ENCODE peak calls at places on chromosome 6, in four cellular contexts. One of them, this sample, is unnamed.

GRCh38 chr6:133503330-133503729 is 262.2 kb downstream of the EYA4 start:
- DNase-seq in endodermal cell: no peak
- DNase-seq in RWPE1: no peak
- DNase-seq in heart left ventricle: no peak
- DNase-seq in this sample: no peak

GRCh38 chr6:79762370-79762769 is 131.2 kb downstream of the SH3BGRL2 start:
- DNase-seq in endodermal cell: no peak
- DNase-seq in heart left ventricle: no peak
- DNase-seq in RWPE1: no peak
- DNase-seq in this sample: peak; percentile 34

GRCh38 chr6:79077680-79078056 is 386 bp downstream of the PHIP start:
- DNase-seq in endodermal cell: no peak
- DNase-seq in heart left ventricle: peak; percentile 56
- DNase-seq in RWPE1: peak; percentile 44
- DNase-seq in this sample: no peak

GRCh38 chr6:143180860-143181259 is 120.2 kb downstream of the AIG1 start:
- DNase-seq in heart left ventricle: no peak
- DNase-seq in RWPE1: no peak
- DNase-seq in endodermal cell: no peak
- DNase-seq in this sample: no peak

GRCh38 chr6:3825851-3826581 is 23.2 kb upstream of the FAM50B start:
- DNase-seq in RWPE1: peak; percentile 92
- DNase-seq in heart left ventricle: peak; percentile 86
- DNase-seq in endodermal cell: no peak
- DNase-seq in this sample: peak; percentile 94

GRCh38 chr6:31048090-31048489 is 37.8 kb downstream of the MUC22 start:
- DNase-seq in endodermal cell: no peak
- DNase-seq in RWPE1: no peak
- DNase-seq in heart left ventricle: no peak
- DNase-seq in this sample: peak; percentile 31

GRCh38 chr6:47256361-47256760 is 53.3 kb downstream of the TNFRSF21 start:
- DNase-seq in endodermal cell: no peak
- DNase-seq in heart left ventricle: no peak
- DNase-seq in RWPE1: no peak
- DNase-seq in this sample: no peak

GRCh38 chr6:44224154-44224977 is 971 bp downstream of the SLC29A1 start:
- DNase-seq in heart left ventricle: no peak
- DNase-seq in RWPE1: no peak
- DNase-seq in endodermal cell: no peak
- DNase-seq in this sample: no peak

GRCh38 chr6:52596371-52597028 is 19.6 kb upstream of the TRAM2 start:
- DNase-seq in heart left ventricle: no peak
- DNase-seq in RWPE1: no peak
- DNase-seq in endodermal cell: no peak
- DNase-seq in this sample: peak; percentile 71

GRCh38 chr6:160750276-160750689 is 48.2 kb downstream of the PLG start:
- DNase-seq in endodermal cell: peak; percentile 90
- DNase-seq in RWPE1: peak; percentile 29
- DNase-seq in heart left ventricle: no peak
- DNase-seq in this sample: peak; percentile 45

GRCh38 chr6:63571382-63571882 is 848 bp upstream of the LOC128125822 start:
- DNase-seq in RWPE1: no peak
- DNase-seq in endodermal cell: no peak
- DNase-seq in heart left ventricle: no peak
- DNase-seq in this sample: no peak

GRCh38 chr6:14396826-14397517 is 279.4 kb downstream of the CD83 start:
- DNase-seq in RWPE1: peak; percentile 5
- DNase-seq in endodermal cell: peak; percentile 92
- DNase-seq in heart left ventricle: no peak
- DNase-seq in this sample: no peak

GRCh38 chr6:132464538-132465256 is 48.2 kb downstream of the STX7 start:
- DNase-seq in RWPE1: no peak
- DNase-seq in endodermal cell: peak; percentile 43
- DNase-seq in heart left ventricle: no peak
- DNase-seq in this sample: no peak

GRCh38 chr6:139364302-139364981 is 10.0 kb downstream of the CITED2 start:
- DNase-seq in endodermal cell: no peak
- DNase-seq in RWPE1: peak; percentile 50
- DNase-seq in heart left ventricle: no peak
- DNase-seq in this sample: peak; percentile 53

GRCh38 chr6:119608994-119609393 is 259.4 kb upstream of the MAN1A1 start:
- DNase-seq in RWPE1: no peak
- DNase-seq in endodermal cell: peak; percentile 67
- DNase-seq in heart left ventricle: no peak
- DNase-seq in this sample: no peak

GRCh38 chr6:28206527-28207243 is 18.4 kb upstream of the ZSCAN9 start:
- DNase-seq in endodermal cell: peak; percentile 61
- DNase-seq in RWPE1: no peak
- DNase-seq in heart left ventricle: no peak
- DNase-seq in this sample: no peak

GRCh38 chr6:24252215-24252614 is 105.6 kb downstream of the DCDC2 start:
- DNase-seq in endodermal cell: no peak
- DNase-seq in heart left ventricle: no peak
- DNase-seq in RWPE1: no peak
- DNase-seq in this sample: no peak

GRCh38 chr6:56753801-56754200 is 111.1 kb upstream of the DST start:
- DNase-seq in RWPE1: no peak
- DNase-seq in heart left ventricle: no peak
- DNase-seq in endodermal cell: no peak
- DNase-seq in this sample: no peak

GRCh38 chr6:10415593-10416480 is 963 bp upstream of the TFAP2A start:
- DNase-seq in heart left ventricle: no peak
- DNase-seq in endodermal cell: no peak
- DNase-seq in RWPE1: peak; percentile 27
- DNase-seq in this sample: peak; percentile 61

DNA sequence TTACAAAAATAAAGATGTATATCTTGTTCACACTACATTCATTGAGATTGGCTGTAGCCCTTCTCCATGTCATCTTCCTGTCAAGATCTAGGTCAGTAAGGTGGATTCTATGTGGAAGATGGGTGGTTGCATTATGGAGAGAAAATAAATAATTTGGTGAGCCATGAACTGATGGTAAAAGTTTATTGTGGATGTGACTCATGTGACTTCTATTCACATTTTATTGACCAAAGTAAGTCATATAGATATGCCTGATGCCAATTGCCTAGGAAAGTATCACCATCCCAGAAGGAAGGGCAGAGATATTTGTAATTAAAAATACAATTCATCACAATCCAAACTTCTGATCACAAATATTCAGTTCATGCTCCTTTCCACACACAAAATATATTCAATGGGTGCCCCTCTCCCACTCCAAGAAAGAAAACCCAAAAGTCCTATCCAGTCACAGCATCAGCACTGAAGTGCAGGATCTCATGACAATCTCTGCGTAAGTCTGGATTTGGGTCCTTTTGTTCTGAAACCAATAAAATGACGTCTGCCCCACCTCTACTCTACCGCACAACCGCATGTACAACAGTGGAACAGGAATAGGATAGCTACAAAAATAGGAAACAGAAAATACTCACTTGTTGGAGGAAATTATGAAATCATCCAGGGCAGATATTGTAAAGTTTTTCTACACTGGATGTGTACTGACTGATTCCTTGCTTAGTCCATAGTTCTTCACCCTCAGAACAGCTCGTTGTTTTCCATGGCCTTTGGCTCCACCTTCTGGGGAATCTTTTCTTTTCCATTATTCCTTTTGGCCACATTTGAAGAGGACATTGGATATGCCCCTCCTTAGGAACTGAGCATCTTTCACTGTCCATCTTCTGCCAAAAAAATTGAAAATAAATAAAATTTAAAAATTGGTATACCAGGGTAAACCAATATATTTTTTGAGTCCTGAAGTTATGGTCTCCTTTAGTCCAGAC is 16.1 kb upstream of the SLC17A3 start:
- DNase-seq in RWPE1: peak; percentile 30
- DNase-seq in endodermal cell: peak; percentile 64
- DNase-seq in heart left ventricle: no peak
- DNase-seq in this sample: peak; percentile 75
- TF ChIP-seq CTCF in RWPE1: peak; percentile 46
- TF ChIP-seq CTCF in endodermal cell: peak; percentile 81
- TF ChIP-seq CTCF in heart left ventricle: peak; percentile 34
- TF ChIP-seq CTCF in this sample: peak; percentile 60

DNA sequence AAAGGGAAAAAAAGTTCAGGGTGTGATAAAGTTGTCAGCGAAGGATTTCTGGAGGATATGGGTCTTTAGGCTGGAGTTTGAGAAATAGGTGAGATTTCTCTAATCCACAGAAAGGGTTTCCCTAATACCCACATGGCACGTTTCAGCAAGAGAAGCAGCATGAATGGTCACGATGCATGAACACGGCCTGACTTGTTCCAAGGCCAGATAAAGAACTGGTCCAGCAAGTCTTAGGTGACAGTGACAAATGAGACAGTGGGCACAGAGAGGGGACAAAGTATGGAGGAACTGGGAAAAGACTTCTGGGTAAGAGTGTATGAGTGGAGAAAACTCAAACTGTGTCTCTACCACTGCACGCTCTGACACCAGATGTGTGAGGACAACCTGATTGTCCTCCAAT is 262.0 kb upstream of the FOXQ1 start:
- DNase-seq in heart left ventricle: no peak
- DNase-seq in RWPE1: no peak
- DNase-seq in endodermal cell: peak; percentile 17
- DNase-seq in this sample: no peak
- TF ChIP-seq CTCF in heart left ventricle: no peak
- TF ChIP-seq CTCF in RWPE1: no peak
- TF ChIP-seq CTCF in endodermal cell: no peak
- TF ChIP-seq CTCF in this sample: no peak

DNA sequence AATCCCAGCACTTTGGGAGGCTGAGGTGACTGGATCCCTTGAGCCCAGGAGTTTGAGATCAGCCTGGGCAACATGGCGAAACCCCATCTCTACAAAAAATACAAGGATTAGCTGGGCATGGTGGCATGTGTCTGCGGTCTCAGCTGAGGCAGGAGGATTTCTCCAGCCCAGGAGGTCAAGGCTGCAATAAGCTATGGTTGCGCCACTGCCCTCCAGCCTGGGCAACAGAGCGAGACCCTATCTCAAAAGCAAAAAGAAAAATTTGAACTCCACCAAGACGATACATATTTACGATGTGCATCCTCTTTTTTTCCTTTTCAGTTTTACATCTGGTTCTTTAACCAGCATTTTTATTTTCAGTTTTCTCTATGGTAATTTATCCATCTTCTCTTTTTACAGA is 162.1 kb downstream of the JARID2 start:
- DNase-seq in heart left ventricle: no peak
- DNase-seq in RWPE1: no peak
- DNase-seq in endodermal cell: no peak
- DNase-seq in this sample: no peak
- TF ChIP-seq CTCF in heart left ventricle: no peak
- TF ChIP-seq CTCF in RWPE1: no peak
- TF ChIP-seq CTCF in endodermal cell: no peak
- TF ChIP-seq CTCF in this sample: no peak

DNA sequence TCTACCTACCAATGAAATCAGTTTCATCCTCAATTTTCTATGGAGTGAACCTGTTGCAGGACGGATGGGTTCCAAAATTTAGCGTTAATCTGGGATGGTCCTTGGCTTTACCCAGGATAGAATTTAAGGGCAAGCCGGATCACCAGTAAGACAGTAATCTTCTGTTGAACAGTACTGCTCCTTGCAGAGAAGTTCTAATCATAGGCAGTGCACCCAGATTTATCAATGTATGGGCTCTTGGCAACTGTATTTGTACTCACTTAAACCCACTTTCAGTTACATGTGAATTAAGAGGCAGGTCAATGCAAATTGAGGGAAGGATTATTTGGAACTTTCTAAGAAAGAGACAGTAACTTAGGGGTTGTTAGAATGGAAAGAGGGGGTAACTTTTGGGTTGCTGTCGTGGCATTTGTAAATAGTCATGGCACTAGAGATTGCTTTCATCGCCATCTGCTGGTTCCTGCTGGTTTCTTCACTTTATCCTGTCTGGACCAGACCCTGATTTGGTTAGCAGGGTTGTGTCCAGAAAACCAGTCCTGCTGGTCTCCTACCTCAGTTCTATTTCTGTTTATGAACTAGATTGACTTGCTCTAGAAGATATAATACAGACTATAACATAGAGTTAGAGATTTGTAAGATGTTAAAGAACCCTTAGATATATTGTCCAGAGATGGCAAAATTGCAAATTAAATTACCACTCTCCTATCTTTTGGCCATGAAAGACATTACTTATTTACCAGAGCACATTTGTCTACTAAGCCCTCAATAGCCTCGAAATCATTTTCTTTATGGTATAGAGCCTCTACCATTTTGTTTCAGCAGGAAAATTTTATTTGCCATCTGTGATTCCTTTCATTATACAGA is 646.3 kb downstream of the UTRN start:
- DNase-seq in RWPE1: peak; percentile 25
- DNase-seq in endodermal cell: peak; percentile 75
- DNase-seq in heart left ventricle: no peak
- DNase-seq in this sample: peak; percentile 59
- TF ChIP-seq CTCF in RWPE1: peak; percentile 68
- TF ChIP-seq CTCF in endodermal cell: peak; percentile 83
- TF ChIP-seq CTCF in heart left ventricle: no peak
- TF ChIP-seq CTCF in this sample: peak; percentile 52

DNA sequence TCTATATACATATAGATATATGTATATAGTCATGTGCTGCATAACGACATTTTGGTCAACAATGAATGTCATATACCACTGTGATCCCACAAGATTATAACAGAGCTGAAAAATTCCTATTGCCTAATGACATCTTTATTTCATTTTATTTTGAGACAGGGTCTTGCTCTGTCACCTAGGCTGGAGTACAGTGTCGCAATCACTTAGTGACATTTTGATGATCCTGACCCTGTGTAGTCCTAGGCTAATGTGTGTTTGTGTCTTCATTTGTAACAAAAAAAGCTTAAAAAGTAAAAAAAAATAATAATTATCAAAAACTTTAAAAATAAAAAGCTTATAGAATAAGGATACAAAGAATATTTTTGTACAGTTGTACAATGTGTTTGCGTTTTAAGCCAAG is 4.0 kb upstream of the FAM8A1 start:
- DNase-seq in endodermal cell: no peak
- DNase-seq in heart left ventricle: no peak
- DNase-seq in RWPE1: no peak
- DNase-seq in this sample: no peak
- TF ChIP-seq CTCF in endodermal cell: no peak
- TF ChIP-seq CTCF in heart left ventricle: no peak
- TF ChIP-seq CTCF in RWPE1: no peak
- TF ChIP-seq CTCF in this sample: no peak

This sample was measured in MCF 10A.